ENCODE peak calls at places on chromosomes 12 and 14, in eight cellular contexts. One of them, this sample, is unnamed.

GRCh38 chr12:91355150-91356006 is 172.8 kb upstream of the DCN start:
- DNase-seq in stimulated activated CD4-positive, alpha-beta T cell treated with anti-CD3 and anti-CD28 coated beads, Interleukin-15, amount 100 ng/mL, for 24 hours: peak
- DNase-seq in activated CD4-positive, alpha-beta T cell treated with anti-CD3 and anti-CD28 coated beads, Interleukin-2, amount 10 ng/mL, durations not matched to agents 24 days and 14 days: peak
- DNase-seq in myocyte: peak
- DNase-seq in NCI-H1694 treated with DMSO at 0.1 percent for 48 hours: peak
- DNase-seq in activated gamma-delta T cell treated with anti-CD3 and anti-CD28 coated beads, Interleukin-2, amount 50 U/mL, for 16 hours: no peak
- DNase-seq in RWPE1: peak
- DNase-seq in CD4-positive, CD25-positive, alpha-beta regulatory T cell: peak
- DNase-seq in this sample: peak

GRCh38 chr12:8127138-8127537 is 3.7 kb downstream of the CLEC4A start:
- DNase-seq in CD4-positive, CD25-positive, alpha-beta regulatory T cell: peak
- DNase-seq in activated gamma-delta T cell treated with anti-CD3 and anti-CD28 coated beads, Interleukin-2, amount 50 U/mL, for 16 hours: no peak
- DNase-seq in NCI-H1694 treated with DMSO at 0.1 percent for 48 hours: no peak
- DNase-seq in activated CD4-positive, alpha-beta T cell treated with anti-CD3 and anti-CD28 coated beads, Interleukin-2, amount 10 ng/mL, durations not matched to agents 24 days and 14 days: peak
- DNase-seq in myocyte: no peak
- DNase-seq in stimulated activated CD4-positive, alpha-beta T cell treated with anti-CD3 and anti-CD28 coated beads, Interleukin-15, amount 100 ng/mL, for 24 hours: no peak
- DNase-seq in RWPE1: no peak
- DNase-seq in this sample: no peak

GRCh38 chr14:36129181-36129580 is 47.3 kb downstream of the PTCSC3 start:
- DNase-seq in activated CD4-positive, alpha-beta T cell treated with anti-CD3 and anti-CD28 coated beads, Interleukin-2, amount 10 ng/mL, durations not matched to agents 24 days and 14 days: no peak
- DNase-seq in myocyte: peak
- DNase-seq in CD4-positive, CD25-positive, alpha-beta regulatory T cell: no peak
- DNase-seq in RWPE1: peak
- DNase-seq in activated gamma-delta T cell treated with anti-CD3 and anti-CD28 coated beads, Interleukin-2, amount 50 U/mL, for 16 hours: no peak
- DNase-seq in NCI-H1694 treated with DMSO at 0.1 percent for 48 hours: no peak
- DNase-seq in stimulated activated CD4-positive, alpha-beta T cell treated with anti-CD3 and anti-CD28 coated beads, Interleukin-15, amount 100 ng/mL, for 24 hours: no peak
- DNase-seq in this sample: no peak

GRCh38 chr12:62006076-62006732 is 254.0 kb upstream of the USP15 start:
- DNase-seq in stimulated activated CD4-positive, alpha-beta T cell treated with anti-CD3 and anti-CD28 coated beads, Interleukin-15, amount 100 ng/mL, for 24 hours: peak
- DNase-seq in RWPE1: peak
- DNase-seq in activated CD4-positive, alpha-beta T cell treated with anti-CD3 and anti-CD28 coated beads, Interleukin-2, amount 10 ng/mL, durations not matched to agents 24 days and 14 days: peak
- DNase-seq in NCI-H1694 treated with DMSO at 0.1 percent for 48 hours: peak
- DNase-seq in myocyte: peak
- DNase-seq in activated gamma-delta T cell treated with anti-CD3 and anti-CD28 coated beads, Interleukin-2, amount 50 U/mL, for 16 hours: no peak
- DNase-seq in CD4-positive, CD25-positive, alpha-beta regulatory T cell: peak
- DNase-seq in this sample: peak

GRCh38 chr14:23056257-23056955 is 914 bp downstream of the CDH24 start:
- DNase-seq in myocyte: peak
- DNase-seq in activated CD4-positive, alpha-beta T cell treated with anti-CD3 and anti-CD28 coated beads, Interleukin-2, amount 10 ng/mL, durations not matched to agents 24 days and 14 days: peak
- DNase-seq in NCI-H1694 treated with DMSO at 0.1 percent for 48 hours: no peak
- DNase-seq in CD4-positive, CD25-positive, alpha-beta regulatory T cell: peak
- DNase-seq in stimulated activated CD4-positive, alpha-beta T cell treated with anti-CD3 and anti-CD28 coated beads, Interleukin-15, amount 100 ng/mL, for 24 hours: peak
- DNase-seq in RWPE1: peak
- DNase-seq in activated gamma-delta T cell treated with anti-CD3 and anti-CD28 coated beads, Interleukin-2, amount 50 U/mL, for 16 hours: peak
- DNase-seq in this sample: no peak

GRCh38 chr12:19200261-19200660 is 70.7 kb downstream of the PLEKHA5 start:
- DNase-seq in activated CD4-positive, alpha-beta T cell treated with anti-CD3 and anti-CD28 coated beads, Interleukin-2, amount 10 ng/mL, durations not matched to agents 24 days and 14 days: no peak
- DNase-seq in myocyte: no peak
- DNase-seq in stimulated activated CD4-positive, alpha-beta T cell treated with anti-CD3 and anti-CD28 coated beads, Interleukin-15, amount 100 ng/mL, for 24 hours: no peak
- DNase-seq in activated gamma-delta T cell treated with anti-CD3 and anti-CD28 coated beads, Interleukin-2, amount 50 U/mL, for 16 hours: no peak
- DNase-seq in CD4-positive, CD25-positive, alpha-beta regulatory T cell: no peak
- DNase-seq in RWPE1: no peak
- DNase-seq in NCI-H1694 treated with DMSO at 0.1 percent for 48 hours: no peak
- DNase-seq in this sample: no peak

GRCh38 chr14:65462411-65462810 is 49.9 kb downstream of the FUT8 start:
- DNase-seq in RWPE1: peak
- DNase-seq in activated CD4-positive, alpha-beta T cell treated with anti-CD3 and anti-CD28 coated beads, Interleukin-2, amount 10 ng/mL, durations not matched to agents 24 days and 14 days: no peak
- DNase-seq in NCI-H1694 treated with DMSO at 0.1 percent for 48 hours: no peak
- DNase-seq in stimulated activated CD4-positive, alpha-beta T cell treated with anti-CD3 and anti-CD28 coated beads, Interleukin-15, amount 100 ng/mL, for 24 hours: peak
- DNase-seq in myocyte: peak
- DNase-seq in CD4-positive, CD25-positive, alpha-beta regulatory T cell: no peak
- DNase-seq in activated gamma-delta T cell treated with anti-CD3 and anti-CD28 coated beads, Interleukin-2, amount 50 U/mL, for 16 hours: no peak
- DNase-seq in this sample: peak

GRCh38 chr14:24095196-24096068 is 1.3 kb downstream of the PCK2 start:
- DNase-seq in NCI-H1694 treated with DMSO at 0.1 percent for 48 hours: no peak
- DNase-seq in stimulated activated CD4-positive, alpha-beta T cell treated with anti-CD3 and anti-CD28 coated beads, Interleukin-15, amount 100 ng/mL, for 24 hours: peak
- DNase-seq in myocyte: no peak
- DNase-seq in activated gamma-delta T cell treated with anti-CD3 and anti-CD28 coated beads, Interleukin-2, amount 50 U/mL, for 16 hours: peak
- DNase-seq in activated CD4-positive, alpha-beta T cell treated with anti-CD3 and anti-CD28 coated beads, Interleukin-2, amount 10 ng/mL, durations not matched to agents 24 days and 14 days: peak
- DNase-seq in RWPE1: no peak
- DNase-seq in CD4-positive, CD25-positive, alpha-beta regulatory T cell: peak
- DNase-seq in this sample: no peak

GRCh38 chr12:53952871-53953734 is 1.6 kb upstream of the HOXC12 start:
- DNase-seq in myocyte: no peak
- DNase-seq in CD4-positive, CD25-positive, alpha-beta regulatory T cell: no peak
- DNase-seq in RWPE1: peak
- DNase-seq in NCI-H1694 treated with DMSO at 0.1 percent for 48 hours: no peak
- DNase-seq in stimulated activated CD4-positive, alpha-beta T cell treated with anti-CD3 and anti-CD28 coated beads, Interleukin-15, amount 100 ng/mL, for 24 hours: no peak
- DNase-seq in activated gamma-delta T cell treated with anti-CD3 and anti-CD28 coated beads, Interleukin-2, amount 50 U/mL, for 16 hours: no peak
- DNase-seq in activated CD4-positive, alpha-beta T cell treated with anti-CD3 and anti-CD28 coated beads, Interleukin-2, amount 10 ng/mL, durations not matched to agents 24 days and 14 days: no peak
- DNase-seq in this sample: no peak

GRCh38 chr12:102962986-102963385 is 5.5 kb downstream of the ASCL1 start:
- DNase-seq in myocyte: no peak
- DNase-seq in stimulated activated CD4-positive, alpha-beta T cell treated with anti-CD3 and anti-CD28 coated beads, Interleukin-15, amount 100 ng/mL, for 24 hours: no peak
- DNase-seq in activated gamma-delta T cell treated with anti-CD3 and anti-CD28 coated beads, Interleukin-2, amount 50 U/mL, for 16 hours: no peak
- DNase-seq in NCI-H1694 treated with DMSO at 0.1 percent for 48 hours: no peak
- DNase-seq in CD4-positive, CD25-positive, alpha-beta regulatory T cell: no peak
- DNase-seq in activated CD4-positive, alpha-beta T cell treated with anti-CD3 and anti-CD28 coated beads, Interleukin-2, amount 10 ng/mL, durations not matched to agents 24 days and 14 days: no peak
- DNase-seq in RWPE1: no peak
- DNase-seq in this sample: no peak